ENCODE peak calls at places on chromosome 12, in eight cellular contexts. K is upper lobe of right lung, J is spleen, T is epithelial cell of esophagus, Q is fibroblast of the aortic adventitia, M is NB4, X is IMR-90, D is Panc1. U is an unnamed sample.

GRCh38 chr12:49451468-49452259 is 84.4 kb downstream of the SPATS2 start:
- DNase-seq in J (no peak), X (no peak), T (no peak), M (no peak), K (no peak), D (no peak), Q (no peak), U (no peak)

GRCh38 chr12:643478-644292 is 19.6 kb downstream of the NINJ2 start:
- DNase-seq in J (peak; percentile 82), D (no peak), Q (no peak), X (no peak), T (no peak), K (peak; percentile 76), M (peak; percentile 72), U (peak; percentile 20)

GRCh38 chr12:75322464-75322863 is 7.7 kb downstream of the CAPS2 start:
- DNase-seq in K (no peak), M (no peak), Q (peak; percentile 49), D (no peak), T (peak; percentile 42), J (no peak), X (peak; percentile 89), U (peak; percentile 74)

GRCh38 chr12:99455350-99456037 is 192.1 kb upstream of the GARIN6 start:
- DNase-seq in J (no peak), M (peak; percentile 24), Q (peak; percentile 0), D (no peak), T (peak; percentile 83), K (no peak), X (no peak), U (peak; percentile 61)

GRCh38 chr12:102462803-102463499 is 17.4 kb downstream of the IGF1 start:
- DNase-seq in J (no peak), D (no peak), Q (peak; percentile 74), T (no peak), M (no peak), X (peak; percentile 80), K (no peak), U (peak; percentile 43)

GRCh38 chr12:52369220-52369619 is 1.9 kb upstream of the KRT85 start:
- DNase-seq in K (no peak), M (no peak), T (no peak), J (peak; percentile 35), Q (no peak), D (no peak), X (no peak), U (no peak)

GRCh38 chr12:96237465-96238077 is 43.4 kb downstream of the ELK3 start:
- DNase-seq in D (peak; percentile 13), Q (peak; percentile 97), J (peak; percentile 57), K (no peak), M (peak; percentile 94), X (peak; percentile 97), T (peak; percentile 81), U (peak; percentile 98)

GRCh38 chr12:43896496-43896895 is 60.6 kb downstream of the TMEM117 start:
- DNase-seq in M (no peak), K (no peak), X (no peak), T (no peak), J (no peak), D (no peak), Q (no peak), U (no peak)

GRCh38 chr12:44076892-44077291 is 241.0 kb downstream of the TMEM117 start:
- DNase-seq in J (no peak), Q (no peak), M (no peak), X (no peak), T (peak; percentile 7), D (no peak), K (no peak), U (peak; percentile 3)

GRCh38 chr12:111453071-111453989 is 47.6 kb downstream of the SH2B3 start:
- DNase-seq in K (no peak), T (no peak), M (peak; percentile 25), X (no peak), Q (no peak), D (no peak), J (no peak), U (no peak)

GRCh38 chr12:95721320-95721719 is 69.2 kb downstream of the NTN4 start:
- DNase-seq in K (no peak), T (peak; percentile 90), M (no peak), D (no peak), Q (peak; percentile 14), J (no peak), X (peak; percentile 33), U (peak; percentile 16)

GRCh38 chr12:132619301-132620112 is 931 bp downstream of the P2RX2 start:
- DNase-seq in Q (no peak), X (no peak), M (no peak), J (no peak), D (no peak), T (no peak), K (no peak), U (no peak)

GRCh38 chr12:38664661-38665269 is 240.6 kb downstream of the CPNE8 start:
- DNase-seq in K (no peak), M (peak; percentile 25), X (no peak), T (peak; percentile 55), D (no peak), J (no peak), Q (peak; percentile 35), U (peak; percentile 22)

GRCh38 chr12:2034633-2035420 is 18.0 kb upstream of the CACNA1C start:
- DNase-seq in M (peak; percentile 86), X (peak; percentile 66), T (peak; percentile 75), J (peak; percentile 95), Q (peak; percentile 68), K (peak; percentile 93), D (peak; percentile 4), U (peak; percentile 65)

GRCh38 chr12:107759410-107759809 is 1.5 kb downstream of the PRDM4 start:
- DNase-seq in Q (peak; percentile 73), X (peak; percentile 90), M (peak; percentile 77), J (no peak), D (no peak), K (no peak), T (peak; percentile 87), U (peak; percentile 80)

GRCh38 chr12:96986883-96987523 is 79.9 kb downstream of the NEDD1 start:
- DNase-seq in X (peak; percentile 7), Q (peak; percentile 52), D (no peak), M (peak; percentile 45), T (peak; percentile 40), J (no peak), K (no peak), U (peak; percentile 24)

GRCh38 chr12:3313066-3313465 is 177.9 kb upstream of the PRMT8 start:
- DNase-seq in J (no peak), X (peak; percentile 88), Q (peak; percentile 58), M (no peak), K (no peak), T (peak; percentile 84), D (no peak), U (peak; percentile 77)

GRCh38 chr12:108734200-108734906 is 3.0 kb upstream of the CORO1C start:
- DNase-seq in D (no peak), K (no peak), M (peak; percentile 85), X (peak; percentile 97), Q (peak; percentile 94), J (no peak), T (peak; percentile 97), U (peak; percentile 89)

GRCh38 chr12:71216725-71217579 is 59.2 kb upstream of the TSPAN8 start:
- DNase-seq in M (peak; percentile 44), D (peak; percentile 4), Q (peak; percentile 79), T (peak; percentile 53), X (peak; percentile 0), J (no peak), K (no peak), U (peak; percentile 15)

GRCh38 chr12:3200779-3201738 is 123.9 kb downstream of the TSPAN9 start:
- DNase-seq in M (no peak), J (no peak), K (no peak), Q (no peak), T (no peak), D (no peak), X (no peak), U (no peak)

GRCh38 chr12:64036414-64036813 is 185.7 kb downstream of the KICS2 start:
- DNase-seq in X (no peak), T (no peak), J (no peak), K (no peak), M (no peak), Q (peak; percentile 73), D (no peak), U (peak; percentile 47)

DNA sequence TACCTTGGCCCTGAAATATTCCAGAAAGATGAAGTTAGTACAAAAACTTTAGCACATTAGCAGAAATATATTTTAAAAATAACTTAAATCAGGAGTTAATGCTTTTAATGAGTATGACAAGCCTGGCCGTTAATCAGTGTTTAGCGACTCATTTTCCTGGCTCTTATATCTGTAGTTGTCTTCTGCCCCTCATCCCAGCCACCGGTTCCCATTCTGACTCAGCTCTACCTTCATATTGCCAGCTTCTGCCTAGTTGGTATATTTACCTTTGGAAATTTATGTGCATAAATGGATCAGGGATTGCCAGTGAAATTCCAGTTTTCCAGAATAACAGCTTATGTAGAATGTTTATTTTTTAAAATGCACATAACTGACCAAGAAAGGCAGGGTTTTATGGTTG is 79.9 kb downstream of the ERGIC2 start:
- DNase-seq in T (no peak), M (no peak), Q (no peak), J (no peak), D (no peak), K (no peak), X (no peak), U (no peak)
- H3K4me3 ChIP-seq in T (no peak overlapping the region), M (no peak overlapping the region), Q (no peak overlapping the region), J (no peak overlapping the region), D (no peak overlapping the region), K (no peak overlapping the region), X (no peak overlapping the region), U (no peak overlapping the region)

GRCh38 chr12:7937867-7938506 is 2.0 kb upstream of the SLC2A3 start:
- DNase-seq in J (no peak), M (peak; percentile 66), K (no peak), X (no peak), T (no peak), D (no peak), Q (no peak), U (no peak)
- TF ChIP-seq CTCF in J (no peak), M (no peak), K (peak; percentile 17), X (peak; percentile 20), T (no peak), D (no peak), Q (peak; percentile 37), U (peak; percentile 53)

GRCh38 chr12:66188584-66189475 is at the start of gene IRAK3:
- DNase-seq in D (no peak), T (peak; percentile 48), M (peak; percentile 94), K (peak; percentile 96), X (peak; percentile 31), Q (peak; percentile 41), J (peak; percentile 96), U (peak; percentile 49)

GRCh38 chr12:66191547-66192126 is 2.6 kb downstream of the IRAK3 start:
- DNase-seq in Q (no peak), D (no peak), K (no peak), M (no peak), T (no peak), J (no peak), X (no peak), U (no peak)

GRCh38 chr12:66189476-66189823 is 436 bp downstream of the IRAK3 start:
- DNase-seq in X (no peak), Q (peak; percentile 25), K (no peak), J (no peak), D (no peak), M (peak; percentile 65), T (no peak), U (no peak)

GRCh38 chr12:66187822-66188221 is 1.2 kb upstream of the IRAK3 start:
- DNase-seq in Q (no peak), T (no peak), J (no peak), X (no peak), D (no peak), M (no peak), K (no peak), U (no peak)

GRCh38 chr12:66190519-66191406 is 1.7 kb downstream of the IRAK3 start:
- DNase-seq in Q (peak; percentile 44), X (peak; percentile 52), K (no peak), M (peak; percentile 70), J (no peak), T (peak; percentile 71), D (no peak), U (no peak)
- H3K4me3 ChIP-seq in Q (peak overlapping the region; percentile 9), X (no peak overlapping the region), K (peak overlapping the region; percentile 66), M (peak overlapping the region; percentile 87), J (peak overlapping the region; percentile 71), T (no peak overlapping the region), D (no peak overlapping the region), U (no peak overlapping the region)

GRCh38 chr12:40446385-40446784 is 221.6 kb downstream of the LRRK2 start:
- DNase-seq in D (no peak), K (no peak), M (peak; percentile 35), T (peak; percentile 51), Q (peak; percentile 31), J (no peak), X (peak; percentile 2), U (peak; percentile 6)
- TF ChIP-seq CTCF in D (peak; percentile 42), K (peak; percentile 41), M (peak; percentile 52), T (peak; percentile 50), Q (peak; percentile 50), J (no peak), X (peak; percentile 39), U (peak; percentile 55)

U was measured in AG10803.